ENCODE peak calls at places on chromosomes 4 and X, in six cellular contexts. B, T, N, R, L and E are unnamed samples.

GRCh38 chr4:102868153-102868781 is 525 bp upstream of the CISD2 start:
- DNase-seq in B (peak), T (peak), N (no peak), R (no peak), L (no peak), E (no peak)

GRCh38 chr4:10212400-10212799 is 95.8 kb upstream of the WDR1 start:
- DNase-seq in B (no peak), T (no peak), N (no peak), R (no peak), L (no peak), E (no peak)

GRCh38 chr4:173536808-173537429 is 6.9 kb upstream of the HAND2 start:
- DNase-seq in B (no peak), T (peak), N (no peak), R (no peak), L (no peak), E (no peak)

GRCh38 chr4:138868562-138868961 is 147.0 kb upstream of the NOCT start:
- DNase-seq in B (no peak), T (no peak), N (no peak), R (no peak), L (no peak), E (no peak)

GRCh38 chrX:45517090-45517973 is 316.7 kb upstream of the DIPK2B start:
- DNase-seq in B (no peak), T (no peak), N (no peak), R (no peak), L (no peak), E (peak)

GRCh38 chrX:98071331-98071730 is 1187.6 kb downstream of the RPA4 start:
- DNase-seq in B (no peak), T (no peak), N (no peak), R (no peak), L (no peak), E (no peak)

GRCh38 chrX:110402091-110402854 is 43.6 kb downstream of the RTL9 start:
- DNase-seq in B (peak), T (peak), N (no peak), R (no peak), L (no peak), E (no peak)

GRCh38 chr4:55255171-55255570 is 90.9 kb upstream of the SRD5A3 start:
- DNase-seq in B (no peak), T (no peak), N (no peak), R (no peak), L (no peak), E (no peak)

GRCh38 chr4:38674206-38675144 is 10.5 kb downstream of the KLF3 start:
- DNase-seq in B (no peak), T (no peak), N (peak), R (no peak), L (no peak), E (peak)

GRCh38 chrX:71256051-71256450 is 2.1 kb upstream of the ZMYM3 start:
- DNase-seq in B (no peak), T (no peak), N (no peak), R (no peak), L (no peak), E (no peak)

GRCh38 chrX:71251456-71251973 is 2.4 kb downstream of the ZMYM3 start:
- DNase-seq in B (no peak), T (no peak), N (no peak), R (no peak), L (no peak), E (no peak)

GRCh38 chrX:71253253-71254091 is 468 bp downstream of the ZMYM3 start:
- DNase-seq in B (no peak), T (no peak), N (no peak), R (no peak), L (no peak), E (peak)

GRCh38 chrX:71252221-71252620 is 1.7 kb downstream of the ZMYM3 start:
- DNase-seq in B (no peak), T (no peak), N (no peak), R (no peak), L (no peak), E (no peak)

GRCh38 chrX:71254092-71254941 is at the start of gene ZMYM3:
- DNase-seq in B (peak), T (peak), N (peak), R (peak), L (peak), E (peak)
- TF ChIP-seq POLR2A in B (no peak), T (no peak), N (peak), R (no peak), L (peak), E (peak)

GRCh38 chrX:11426712-11427081 is 133.5 kb downstream of the AMELX start:
- DNase-seq in B (no peak), T (no peak), N (no peak), R (no peak), L (no peak), E (no peak)

GRCh38 chrX:11424903-11425674 is 131.9 kb downstream of the AMELX start:
- DNase-seq in B (no peak), T (no peak), N (no peak), R (no peak), L (no peak), E (no peak)

GRCh38 chrX:11430266-11430665 is 137.1 kb downstream of the AMELX start:
- DNase-seq in B (no peak), T (no peak), N (no peak), R (no peak), L (no peak), E (no peak)

GRCh38 chrX:11429543-11430085 is 136.4 kb downstream of the AMELX start:
- DNase-seq in B (no peak), T (no peak), N (no peak), R (no peak), L (no peak), E (no peak)

GRCh38 chrX:11427082-11428033 is 134.1 kb downstream of the AMELX start:
- DNase-seq in B (peak), T (peak), N (no peak), R (peak), L (no peak), E (no peak)
- TF ChIP-seq CTCF in B (no peak), T (peak), N (no peak), R (no peak), L (peak), E (no peak)

DNA sequence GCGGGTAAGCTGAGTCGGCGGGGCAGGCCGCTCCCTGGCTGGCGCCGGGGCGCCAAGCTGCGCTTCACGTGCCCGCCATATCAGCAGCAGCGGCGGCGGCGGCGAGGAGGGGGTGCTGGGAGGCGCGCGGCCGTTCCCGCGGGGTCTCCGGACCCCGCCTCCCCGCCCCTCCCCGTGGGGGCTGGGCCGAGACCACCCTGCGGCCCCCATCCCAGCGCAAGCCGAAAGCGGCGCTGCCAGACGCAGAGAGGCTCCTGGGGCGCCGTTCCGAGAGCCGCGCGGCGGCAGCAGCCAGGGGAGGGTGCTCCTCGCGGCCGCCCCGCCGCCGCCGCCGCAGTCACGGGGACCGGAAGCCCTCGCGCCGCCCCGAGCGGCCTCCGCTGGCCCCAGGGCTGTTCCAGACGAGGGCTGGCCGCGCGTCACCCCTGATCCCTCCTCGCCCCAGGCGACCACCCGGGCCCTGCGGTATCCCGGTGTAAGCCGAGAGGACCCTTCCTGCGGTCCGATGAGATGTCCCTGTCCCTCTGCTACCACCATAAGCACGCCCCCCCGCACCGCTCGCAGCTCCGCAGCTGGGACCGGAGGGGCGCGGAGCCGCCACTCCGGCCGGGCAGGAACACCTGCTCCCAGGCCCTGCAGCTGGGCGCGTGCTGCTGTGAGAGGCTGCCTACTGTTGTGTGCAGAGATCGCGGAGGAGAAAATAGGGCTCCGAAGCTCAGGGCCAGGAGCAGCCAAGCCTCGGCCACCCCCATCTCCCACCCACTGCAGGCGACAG is 7.4 kb upstream of the BCOR start:
- DNase-seq in B (no peak), T (no peak), N (peak), R (no peak), L (no peak), E (peak)
- TF ChIP-seq POLR2A in B (no peak), T (no peak), N (peak), R (no peak), L (peak), E (no peak)

GRCh38 chrX:43474321-43474720 is 181.8 kb upstream of the MAOA start:
- DNase-seq in B (no peak), T (no peak), N (no peak), R (no peak), L (no peak), E (no peak)
- TF ChIP-seq CTCF in B (no peak), T (no peak), N (no peak), R (no peak), L (no peak), E (no peak)